ENCODE peak calls at places on chromosomes 6 and 20, in four cellular contexts. R is germinal center, Y is endothelial cell, G is H1. I is an unnamed sample.
A peak's percentile ranks its signal among the peaks of the same experiment; 100 is the strongest.

GRCh38 chr6:56739836-56740815 is 97.4 kb upstream of the DST start:
- DNase-seq in R (no peak), Y (no peak), G (no peak), I (no peak)

GRCh38 chr6:2353412-2354137 is 108.2 kb upstream of the GMDS start:
- DNase-seq in R (peak; percentile 44), Y (peak; percentile 75), G (peak; percentile 10), I (peak; percentile 32)

GRCh38 chr6:30074331-30075093 is 1.1 kb downstream of the RNF39 start:
- DNase-seq in R (no peak), Y (no peak), G (no peak), I (no peak)

GRCh38 chr20:419556-420168 is 11.6 kb downstream of the RBCK1 start:
- DNase-seq in R (peak; percentile 36), Y (no peak), G (no peak), I (no peak)

GRCh38 chr20:16423311-16424212 is 149.7 kb downstream of the KIF16B start:
- DNase-seq in R (no peak), Y (no peak), G (no peak), I (no peak)

GRCh38 chr6:79544939-79545450 is 7.8 kb upstream of the LCA5 start:
- DNase-seq in R (peak; percentile 56), Y (peak; percentile 78), G (peak; percentile 83), I (peak; percentile 75)

GRCh38 chr20:31923388-31924271 is 28.2 kb downstream of the PDRG1 start:
- DNase-seq in R (peak; percentile 20), Y (no peak), G (no peak), I (no peak)

GRCh38 chr20:39607124-39607523 is 645.0 kb downstream of the DHX35 start:
- DNase-seq in R (no peak), Y (no peak), G (no peak), I (no peak)

GRCh38 chr6:41584668-41585205 is 38.6 kb downstream of the FOXP4 start:
- DNase-seq in R (no peak), Y (no peak), G (no peak), I (no peak)

GRCh38 chr6:135871878-135872277 is 20.4 kb downstream of the PDE7B start:
- DNase-seq in R (no peak), Y (no peak), G (no peak), I (no peak)

GRCh38 chr6:31125586-31126363 is 5.5 kb upstream of the CDSN start:
- DNase-seq in R (no peak), Y (no peak), G (no peak), I (no peak)

GRCh38 chr6:55474386-55474785 is 104.6 kb downstream of the HMGCLL1 start:
- DNase-seq in R (no peak), Y (no peak), G (no peak), I (no peak)

GRCh38 chr20:3796477-3797225 is 541 bp downstream of the CDC25B start:
- DNase-seq in R (no peak), Y (no peak), G (no peak), I (no peak)

GRCh38 chr20:51800769-51801219 is 1.5 kb downstream of the SALL4 start:
- DNase-seq in R (no peak), Y (no peak), G (no peak), I (no peak)

GRCh38 chr6:143128346-143129015 is 67.8 kb downstream of the AIG1 start:
- DNase-seq in R (no peak), Y (no peak), G (no peak), I (no peak)

GRCh38 chr6:130965657-130966056 is 97.4 kb downstream of the EPB41L2 start:
- DNase-seq in R (no peak), Y (no peak), G (no peak), I (no peak)

GRCh38 chr6:139569561-139569960 is 195.1 kb upstream of the CITED2 start:
- DNase-seq in R (no peak), Y (no peak), G (no peak), I (no peak)

GRCh38 chr6:139533573-139534471 is 159.4 kb upstream of the CITED2 start:
- DNase-seq in R (no peak), Y (no peak), G (no peak), I (no peak)